ENCODE peak calls at places on chromosomes 3 and 15, in eight cellular contexts. One of them, this sample, is unnamed.

GRCh38 chr3:141625506-141625905 is 112.6 kb upstream of the RNF7 start:
- DNase-seq in psoas muscle: no peak
- DNase-seq in GM12865: no peak
- DNase-seq in astrocyte: no peak
- DNase-seq in stomach: no peak
- DNase-seq in RWPE2: no peak
- DNase-seq in bronchial epithelial cell: peak
- DNase-seq in transverse colon: no peak
- DNase-seq in this sample: peak

GRCh38 chr3:105614288-105615030 is 247.8 kb downstream of the ALCAM start:
- DNase-seq in astrocyte: peak
- DNase-seq in stomach: no peak
- DNase-seq in GM12865: no peak
- DNase-seq in bronchial epithelial cell: no peak
- DNase-seq in RWPE2: no peak
- DNase-seq in transverse colon: no peak
- DNase-seq in psoas muscle: no peak
- DNase-seq in this sample: peak

GRCh38 chr3:43041517-43041916 is 62.4 kb downstream of the GASK1A start:
- DNase-seq in astrocyte: no peak
- DNase-seq in stomach: no peak
- DNase-seq in RWPE2: no peak
- DNase-seq in bronchial epithelial cell: no peak
- DNase-seq in psoas muscle: no peak
- DNase-seq in GM12865: no peak
- DNase-seq in transverse colon: no peak
- DNase-seq in this sample: no peak

GRCh38 chr15:97688177-97688576 is 272.3 kb upstream of the ARRDC4 start:
- DNase-seq in transverse colon: no peak
- DNase-seq in psoas muscle: no peak
- DNase-seq in astrocyte: no peak
- DNase-seq in RWPE2: no peak
- DNase-seq in stomach: no peak
- DNase-seq in GM12865: no peak
- DNase-seq in bronchial epithelial cell: no peak
- DNase-seq in this sample: no peak

GRCh38 chr15:53110999-53111398 is 320.9 kb upstream of the ONECUT1 start:
- DNase-seq in astrocyte: no peak
- DNase-seq in stomach: no peak
- DNase-seq in bronchial epithelial cell: no peak
- DNase-seq in GM12865: no peak
- DNase-seq in psoas muscle: no peak
- DNase-seq in RWPE2: no peak
- DNase-seq in transverse colon: no peak
- DNase-seq in this sample: no peak

GRCh38 chr15:83061680-83062079 is 5.4 kb downstream of the BTBD1 start:
- DNase-seq in RWPE2: no peak
- DNase-seq in astrocyte: peak
- DNase-seq in bronchial epithelial cell: no peak
- DNase-seq in stomach: no peak
- DNase-seq in psoas muscle: no peak
- DNase-seq in transverse colon: no peak
- DNase-seq in GM12865: no peak
- DNase-seq in this sample: no peak

GRCh38 chr3:47370887-47371697 is 9.7 kb upstream of the PTPN23 start:
- DNase-seq in stomach: no peak
- DNase-seq in transverse colon: peak
- DNase-seq in psoas muscle: no peak
- DNase-seq in GM12865: peak
- DNase-seq in bronchial epithelial cell: no peak
- DNase-seq in RWPE2: no peak
- DNase-seq in astrocyte: no peak
- DNase-seq in this sample: peak

GRCh38 chr3:190912736-190913135 is 50.2 kb upstream of the GMNC start:
- DNase-seq in stomach: no peak
- DNase-seq in bronchial epithelial cell: peak
- DNase-seq in RWPE2: no peak
- DNase-seq in psoas muscle: no peak
- DNase-seq in transverse colon: no peak
- DNase-seq in astrocyte: no peak
- DNase-seq in GM12865: no peak
- DNase-seq in this sample: no peak

GRCh38 chr3:73773228-73773627 is 148.5 kb upstream of the PDZRN3 start:
- DNase-seq in stomach: no peak
- DNase-seq in transverse colon: no peak
- DNase-seq in RWPE2: no peak
- DNase-seq in bronchial epithelial cell: no peak
- DNase-seq in astrocyte: no peak
- DNase-seq in GM12865: no peak
- DNase-seq in psoas muscle: no peak
- DNase-seq in this sample: no peak

GRCh38 chr15:100918690-100919480 is at the start of gene LRRK1:
- DNase-seq in transverse colon: peak
- DNase-seq in bronchial epithelial cell: peak
- DNase-seq in psoas muscle: peak
- DNase-seq in RWPE2: peak
- DNase-seq in astrocyte: peak
- DNase-seq in stomach: no peak
- DNase-seq in GM12865: peak
- DNase-seq in this sample: peak

GRCh38 chr3:184724662-184725061 is 12.8 kb upstream of the MAGEF1 start:
- DNase-seq in RWPE2: no peak
- DNase-seq in astrocyte: no peak
- DNase-seq in stomach: no peak
- DNase-seq in psoas muscle: no peak
- DNase-seq in bronchial epithelial cell: no peak
- DNase-seq in transverse colon: no peak
- DNase-seq in GM12865: no peak
- DNase-seq in this sample: no peak
- H3K4me3 ChIP-seq in RWPE2: no peak
- H3K4me3 ChIP-seq in astrocyte: no peak
- H3K4me3 ChIP-seq in stomach: no peak
- H3K4me3 ChIP-seq in psoas muscle: no peak
- H3K4me3 ChIP-seq in bronchial epithelial cell: no peak
- H3K4me3 ChIP-seq in transverse colon: no peak
- H3K4me3 ChIP-seq in GM12865: no peak
- H3K4me3 ChIP-seq in this sample: no peak

GRCh38 chr15:24772256-24772655 is 96.7 kb downstream of the NPAP1 start:
- DNase-seq in psoas muscle: no peak
- DNase-seq in stomach: no peak
- DNase-seq in GM12865: no peak
- DNase-seq in astrocyte: no peak
- DNase-seq in RWPE2: no peak
- DNase-seq in bronchial epithelial cell: no peak
- DNase-seq in transverse colon: no peak
- DNase-seq in this sample: no peak
- TF ChIP-seq CTCF in psoas muscle: no peak
- TF ChIP-seq CTCF in stomach: no peak
- TF ChIP-seq CTCF in GM12865: no peak
- TF ChIP-seq CTCF in astrocyte: no peak
- TF ChIP-seq CTCF in RWPE2: peak
- TF ChIP-seq CTCF in bronchial epithelial cell: no peak
- TF ChIP-seq CTCF in transverse colon: no peak
- TF ChIP-seq CTCF in this sample: no peak

DNA sequence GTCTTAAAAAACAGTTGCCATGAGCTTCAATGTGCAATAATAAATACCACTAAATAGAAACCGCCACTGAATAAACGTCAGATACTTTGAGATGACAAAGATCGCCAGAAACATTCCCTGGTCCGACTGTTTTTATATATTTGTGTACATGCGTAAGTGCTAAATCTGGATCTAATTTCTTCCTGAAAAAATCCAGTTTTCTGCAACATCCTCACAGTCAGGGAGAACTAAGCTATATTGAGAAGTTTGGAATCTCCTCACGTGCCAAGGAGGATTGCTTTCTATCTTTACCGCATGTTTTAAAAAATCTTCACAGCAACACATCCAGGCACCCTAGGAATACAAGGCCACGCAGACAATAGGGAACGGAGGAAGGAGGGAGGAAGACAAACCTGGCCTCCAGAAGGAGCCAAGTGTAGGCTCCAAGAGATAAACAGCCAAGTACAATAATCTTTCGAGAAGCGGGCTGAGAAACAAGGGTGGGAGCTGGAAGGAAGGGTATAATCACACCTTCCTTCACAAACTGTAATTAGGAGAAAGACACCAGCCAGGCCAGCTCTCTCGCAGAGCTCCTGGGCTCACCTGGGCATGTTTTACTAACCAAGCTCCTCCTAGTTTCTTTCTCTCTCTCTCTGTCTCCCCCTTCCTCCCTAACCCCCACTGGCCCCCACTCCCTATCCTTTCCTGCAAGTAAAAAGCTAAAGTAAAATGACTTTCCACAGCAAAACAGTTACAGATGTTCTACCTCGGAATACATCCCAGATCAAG is 5.6 kb downstream of the VGLL4 start:
- DNase-seq in astrocyte: no peak
- DNase-seq in psoas muscle: no peak
- DNase-seq in RWPE2: no peak
- DNase-seq in stomach: no peak
- DNase-seq in transverse colon: no peak
- DNase-seq in GM12865: no peak
- DNase-seq in bronchial epithelial cell: no peak
- DNase-seq in this sample: peak
- H3K4me3 ChIP-seq in astrocyte: peak
- H3K4me3 ChIP-seq in psoas muscle: peak
- H3K4me3 ChIP-seq in RWPE2: no peak
- H3K4me3 ChIP-seq in stomach: peak
- H3K4me3 ChIP-seq in transverse colon: no peak
- H3K4me3 ChIP-seq in GM12865: no peak
- H3K4me3 ChIP-seq in bronchial epithelial cell: no peak
- H3K4me3 ChIP-seq in this sample: peak

GRCh38 chr15:37104413-37105392 is 4.4 kb upstream of the MEIS2 start:
- DNase-seq in bronchial epithelial cell: no peak
- DNase-seq in RWPE2: no peak
- DNase-seq in stomach: no peak
- DNase-seq in psoas muscle: no peak
- DNase-seq in transverse colon: no peak
- DNase-seq in astrocyte: no peak
- DNase-seq in GM12865: no peak
- DNase-seq in this sample: no peak

GRCh38 chr15:37105795-37106333 is 5.5 kb upstream of the MEIS2 start:
- DNase-seq in transverse colon: no peak
- DNase-seq in stomach: no peak
- DNase-seq in psoas muscle: no peak
- DNase-seq in astrocyte: no peak
- DNase-seq in GM12865: no peak
- DNase-seq in bronchial epithelial cell: no peak
- DNase-seq in RWPE2: no peak
- DNase-seq in this sample: no peak

GRCh38 chr15:37107754-37108724 is 7.7 kb upstream of the MEIS2 start:
- DNase-seq in astrocyte: no peak
- DNase-seq in GM12865: no peak
- DNase-seq in stomach: no peak
- DNase-seq in bronchial epithelial cell: no peak
- DNase-seq in psoas muscle: no peak
- DNase-seq in transverse colon: no peak
- DNase-seq in RWPE2: no peak
- DNase-seq in this sample: no peak

GRCh38 chr15:37107071-37107753 is 6.9 kb upstream of the MEIS2 start:
- DNase-seq in stomach: no peak
- DNase-seq in transverse colon: no peak
- DNase-seq in bronchial epithelial cell: no peak
- DNase-seq in RWPE2: no peak
- DNase-seq in GM12865: no peak
- DNase-seq in psoas muscle: no peak
- DNase-seq in astrocyte: no peak
- DNase-seq in this sample: peak

GRCh38 chr15:37106490-37107001 is 6.2 kb upstream of the MEIS2 start:
- DNase-seq in astrocyte: no peak
- DNase-seq in RWPE2: no peak
- DNase-seq in bronchial epithelial cell: no peak
- DNase-seq in GM12865: peak
- DNase-seq in psoas muscle: peak
- DNase-seq in stomach: no peak
- DNase-seq in transverse colon: no peak
- DNase-seq in this sample: peak
- TF ChIP-seq CTCF in astrocyte: no peak
- TF ChIP-seq CTCF in RWPE2: peak
- TF ChIP-seq CTCF in bronchial epithelial cell: peak
- TF ChIP-seq CTCF in GM12865: peak
- TF ChIP-seq CTCF in psoas muscle: no peak
- TF ChIP-seq CTCF in stomach: no peak
- TF ChIP-seq CTCF in transverse colon: no peak
- TF ChIP-seq CTCF in this sample: peak

GRCh38 chr15:69080203-69080957 is 65.9 kb downstream of the NOX5 start:
- DNase-seq in psoas muscle: no peak
- DNase-seq in RWPE2: no peak
- DNase-seq in bronchial epithelial cell: no peak
- DNase-seq in GM12865: no peak
- DNase-seq in astrocyte: peak
- DNase-seq in transverse colon: no peak
- DNase-seq in stomach: no peak
- DNase-seq in this sample: peak
- H3K4me3 ChIP-seq in psoas muscle: no peak
- H3K4me3 ChIP-seq in RWPE2: no peak
- H3K4me3 ChIP-seq in bronchial epithelial cell: no peak
- H3K4me3 ChIP-seq in GM12865: no peak
- H3K4me3 ChIP-seq in astrocyte: no peak
- H3K4me3 ChIP-seq in transverse colon: no peak
- H3K4me3 ChIP-seq in stomach: no peak
- H3K4me3 ChIP-seq in this sample: no peak

DNA sequence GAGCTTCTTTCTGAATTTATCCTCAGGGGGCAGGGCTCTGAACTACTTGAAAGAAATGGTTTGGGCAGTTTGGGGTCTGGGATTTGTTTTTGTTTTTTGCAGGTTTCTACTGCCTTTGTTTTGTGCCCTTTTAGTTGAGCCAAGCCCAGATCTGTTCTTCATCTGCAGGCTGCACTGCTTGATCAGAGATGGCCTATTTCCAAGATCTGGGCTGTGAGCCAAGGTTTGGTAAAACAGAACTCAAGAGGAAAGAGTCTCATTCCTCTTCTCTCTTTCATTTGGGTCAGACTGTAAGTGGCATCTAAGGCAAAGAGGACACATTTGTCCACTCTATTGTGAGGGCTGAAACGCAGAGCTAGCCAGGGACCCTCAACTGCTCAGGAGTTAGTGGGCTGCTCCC is 104.3 kb upstream of the UBE3A start:
- DNase-seq in transverse colon: peak
- DNase-seq in stomach: no peak
- DNase-seq in bronchial epithelial cell: peak
- DNase-seq in astrocyte: peak
- DNase-seq in RWPE2: no peak
- DNase-seq in psoas muscle: no peak
- DNase-seq in GM12865: no peak
- DNase-seq in this sample: peak
- TF ChIP-seq CTCF in transverse colon: no peak
- TF ChIP-seq CTCF in stomach: no peak
- TF ChIP-seq CTCF in bronchial epithelial cell: no peak
- TF ChIP-seq CTCF in astrocyte: no peak
- TF ChIP-seq CTCF in RWPE2: no peak
- TF ChIP-seq CTCF in psoas muscle: no peak
- TF ChIP-seq CTCF in GM12865: no peak
- TF ChIP-seq CTCF in this sample: no peak

This sample was measured in fibroblast of pulmonary artery.